ENCODE peak calls at places on chromosomes 4 and X, in five cellular contexts. S is tibial artery, P is HFFc6, F is H9, I is endothelial cell. W is an unnamed sample.

GRCh38 chrX:67693928-67694327 is 150.1 kb downstream of the AR start:
- DNase-seq in S (no peak), I (no peak), P (peak; percentile 5), F (no peak), W (no peak)

GRCh38 chrX:118459494-118459893 is 36.1 kb upstream of the DOCK11 start:
- DNase-seq in F (no peak), I (peak; percentile 4), P (peak; percentile 26), S (no peak), W (peak; percentile 25)

GRCh38 chrX:70852294-70852693 is 56.2 kb downstream of the TEX11 start:
- DNase-seq in S (no peak), F (no peak), P (no peak), I (no peak), W (no peak)

GRCh38 chr4:46886711-46887110 is 22.3 kb downstream of the COX7B2 start:
- DNase-seq in P (no peak), S (no peak), I (no peak), F (no peak), W (no peak)

GRCh38 chr4:15451181-15451865 is 18.4 kb upstream of the CC2D2A start:
- DNase-seq in S (no peak), I (no peak), F (no peak), P (peak; percentile 40), W (no peak)

GRCh38 chr4:19317377-19317776 is 934.3 kb upstream of the SLIT2 start:
- DNase-seq in P (no peak), F (no peak), I (no peak), S (no peak), W (no peak)

GRCh38 chr4:66554844-66555243 is 884.6 kb upstream of the EPHA5 start:
- DNase-seq in F (no peak), P (no peak), S (no peak), I (no peak), W (no peak)

GRCh38 chr4:68372588-68372987 is 22.7 kb upstream of the YTHDC1 start:
- DNase-seq in F (no peak), I (no peak), S (no peak), P (peak; percentile 15), W (no peak)

GRCh38 chr4:185119927-185120630 is 23.0 kb upstream of the SLC25A4 start:
- DNase-seq in S (no peak), F (no peak), I (no peak), P (no peak), W (peak; percentile 49)

GRCh38 chr4:166836865-166837264 is 397.4 kb downstream of the SPOCK3 start:
- DNase-seq in S (no peak), I (no peak), P (no peak), F (no peak), W (no peak)

GRCh38 chr4:177107288-177107901 is 202.3 kb upstream of the NEIL3 start:
- DNase-seq in P (peak; percentile 8), F (no peak), S (no peak), I (no peak), W (no peak)

GRCh38 chr4:44447563-44448504 is 775 bp downstream of the KCTD8 start:
- DNase-seq in F (peak; percentile 70), S (peak; percentile 66), I (peak; percentile 47), P (no peak), W (peak; percentile 35)

GRCh38 chrX:110396777-110397176 is 38.1 kb downstream of the RTL9 start:
- DNase-seq in F (no peak), I (no peak), S (no peak), P (no peak), W (no peak)

GRCh38 chrX:47991263-47992092 is 12.3 kb downstream of the ZNF182 start:
- DNase-seq in S (no peak), P (peak; percentile 48), I (no peak), F (no peak), W (no peak)

GRCh38 chr4:186765673-186766546 is 42.3 kb upstream of the FAT1 start:
- DNase-seq in P (no peak), F (no peak), I (no peak), S (no peak), W (no peak)

GRCh38 chr4:80233390-80233789 is 33.1 kb upstream of the FGF5 start:
- DNase-seq in I (no peak), P (no peak), F (no peak), S (no peak), W (no peak)

GRCh38 chr4:158810487-158811215 is 41.8 kb downstream of the FNIP2 start:
- DNase-seq in F (no peak), S (peak; percentile 91), P (peak; percentile 99), I (no peak), W (no peak)

GRCh38 chr4:120156115-120156718 is 89.6 kb upstream of the MAD2L1 start:
- DNase-seq in F (no peak), P (peak; percentile 57), I (peak; percentile 52), S (no peak), W (peak; percentile 10)

GRCh38 chrX:57899064-57899463 is 11.2 kb downstream of the ZXDA start:
- DNase-seq in S (no peak), I (no peak), F (no peak), P (no peak), W (no peak)

GRCh38 chrX:150362599-150363481 is at the start of gene MAMLD1:
- DNase-seq in P (peak; percentile 72), F (peak; percentile 31), I (peak; percentile 18), S (peak; percentile 88), W (peak; percentile 36)

GRCh38 chrX:53452812-53453211 is 18.6 kb upstream of the HSD17B10 start:
- DNase-seq in S (no peak), P (no peak), F (no peak), I (no peak), W (no peak)

GRCh38 chr4:3484057-3484973 is 21.2 kb downstream of the DOK7 start:
- DNase-seq in I (no peak), F (no peak), S (peak; percentile 95), P (no peak), W (no peak)

GRCh38 chr4:47068986-47069385 is 37.6 kb downstream of the GABRB1 start:
- DNase-seq in S (no peak), F (no peak), I (no peak), P (no peak), W (no peak)

GRCh38 chrX:30888526-30889146 is 418 bp downstream of the TAB3 start:
- DNase-seq in I (no peak), S (no peak), P (peak; percentile 3), F (no peak), W (peak; percentile 63)

GRCh38 chr4:40264497-40264896 is 67.7 kb downstream of the RHOH start:
- DNase-seq in S (no peak), P (peak; percentile 19), F (no peak), I (no peak), W (no peak)

GRCh38 chr4:138348055-138348454 is 105.9 kb upstream of the SLC7A11 start:
- DNase-seq in F (no peak), S (no peak), I (no peak), P (no peak), W (no peak)

DNA sequence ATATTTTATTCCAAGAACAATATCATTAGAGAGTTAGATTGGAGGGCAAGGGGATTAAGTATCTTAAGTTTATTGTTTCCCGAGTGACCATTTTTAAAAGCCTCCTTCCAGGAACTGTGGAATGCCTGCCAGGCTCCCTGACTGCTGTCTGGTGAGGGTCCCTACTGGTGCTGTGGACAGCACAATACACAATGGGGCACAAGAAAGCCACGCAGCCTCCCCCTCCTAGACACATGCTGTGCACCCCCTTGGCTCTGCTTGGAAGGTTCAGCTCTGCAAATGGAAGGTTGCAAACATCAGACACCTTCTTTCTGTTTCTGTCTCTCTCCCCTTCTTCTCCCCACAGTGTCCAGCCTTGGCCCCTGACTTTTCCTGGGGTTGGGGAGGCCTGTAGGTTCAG is 153.2 kb downstream of the SHROOM3 start:
- DNase-seq in I (no peak), S (no peak), P (no peak), F (peak; percentile 45), W (no peak)
- TF ChIP-seq CTCF in I (no peak), S (no peak), P (no peak), F (no peak), W (no peak)

DNA sequence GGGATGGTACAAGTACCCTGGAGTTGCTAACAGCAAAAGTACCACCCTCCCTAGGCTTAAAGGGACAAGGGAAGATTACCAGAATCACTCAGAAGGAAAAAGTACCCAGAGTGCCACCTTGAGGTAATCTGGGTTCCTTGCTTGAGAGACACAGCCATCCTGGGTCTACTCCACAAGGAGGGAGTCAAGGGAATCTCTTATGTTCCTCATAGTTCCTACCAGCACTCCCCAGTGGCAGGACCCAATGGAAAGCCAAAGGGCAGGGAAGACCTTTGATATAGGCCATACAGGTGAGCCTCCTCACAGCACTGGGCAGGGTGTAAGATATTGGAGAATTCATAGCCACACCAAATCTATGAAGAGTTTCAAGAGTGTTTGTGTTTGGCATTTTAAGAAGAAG is 5.7 kb downstream of the IL2 start:
- DNase-seq in F (peak; percentile 82), P (peak; percentile 46), S (no peak), I (peak; percentile 14), W (no peak)
- TF ChIP-seq CTCF in F (peak; percentile 75), P (peak; percentile 58), S (no peak), I (no peak), W (peak; percentile 22)

GRCh38 chr4:111943796-111944203 is 201.5 kb upstream of the FAM241A start:
- DNase-seq in P (peak; percentile 41), I (peak; percentile 54), F (peak; percentile 72), S (no peak), W (peak; percentile 40)

GRCh38 chr4:111946789-111947188 is 198.5 kb upstream of the FAM241A start:
- DNase-seq in P (no peak), I (no peak), F (no peak), S (no peak), W (no peak)

GRCh38 chr4:111941957-111942356 is 203.3 kb upstream of the FAM241A start:
- DNase-seq in S (no peak), I (no peak), P (no peak), F (no peak), W (no peak)

DNA sequence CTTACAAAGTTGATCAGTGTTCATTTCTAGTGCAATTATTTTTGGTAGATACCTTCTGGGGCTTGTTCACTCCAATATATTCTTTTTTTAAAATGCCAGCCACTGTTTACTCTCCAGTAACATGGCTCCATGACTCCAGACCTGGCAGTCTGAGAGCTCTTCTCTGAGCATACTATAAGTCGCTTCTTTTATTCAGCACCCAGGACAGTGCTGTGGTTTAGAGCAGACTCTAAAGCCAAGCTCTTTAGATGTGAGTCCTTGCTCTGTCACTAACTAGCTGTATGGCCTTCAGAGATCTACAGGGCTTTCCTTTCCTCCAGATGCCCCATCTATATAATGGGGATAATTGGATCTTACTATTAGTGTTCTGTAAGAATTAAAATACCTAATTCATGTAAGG is 200.2 kb upstream of the FAM241A start:
- DNase-seq in S (no peak), P (peak; percentile 21), I (no peak), F (no peak), W (no peak)
- TF ChIP-seq CTCF in S (no peak), P (no peak), I (no peak), F (no peak), W (no peak)

GRCh38 chr4:111630705-111631104 is 514.5 kb upstream of the FAM241A start:
- DNase-seq in P (peak; percentile 48), S (no peak), I (no peak), F (no peak), W (no peak)
- TF ChIP-seq CTCF in P (peak; percentile 80), S (peak; percentile 20), I (peak; percentile 32), F (peak; percentile 63), W (peak; percentile 10)

GRCh38 chr4:23455482-23455881 is 434.4 kb downstream of the PPARGC1A start:
- DNase-seq in S (no peak), F (peak; percentile 54), I (peak; percentile 7), P (no peak), W (no peak)
- TF ChIP-seq CTCF in S (no peak), F (peak; percentile 67), I (no peak), P (no peak), W (no peak)

GRCh38 chrX:78595901-78596502 is 63.1 kb downstream of the RTL3 start:
- DNase-seq in S (no peak), F (no peak), P (no peak), I (peak; percentile 4), W (no peak)
- TF ChIP-seq CTCF in S (peak; percentile 9), F (peak; percentile 69), P (peak; percentile 49), I (no peak), W (peak; percentile 21)

W was measured in GM13977.